ENCODE peak calls at places on chromosomes 5 and 9, in ten cellular contexts. V is left lung, U is suprapubic skin, N is breast epithelium, Q is ovary, S is AG09319, A is omental fat pad, J is A549, H is mucosa of descending colon, M is Peyer's patch. C is an unnamed sample.
A peak's percentile ranks its signal among the peaks of the same experiment; 100 is the strongest.

GRCh38 chr5:138503487-138504270 is 38.4 kb downstream of the EGR1 start:
- DNase-seq in V (no peak), U (peak; percentile 63), N (no peak), Q (peak; percentile 43), S (no peak), A (no peak), J (peak; percentile 86), H (no peak), M (peak; percentile 63), C (peak; percentile 85)

GRCh38 chr5:158390556-158390955 is 531.6 kb upstream of the CLINT1 start:
- DNase-seq in V (no peak), U (no peak), N (no peak), Q (no peak), S (no peak), A (no peak), J (no peak), H (no peak), M (no peak), C (no peak)

GRCh38 chr9:20692554-20692953 is 8.5 kb downstream of the FOCAD start:
- DNase-seq in V (no peak), U (no peak), N (no peak), Q (no peak), S (no peak), A (no peak), J (no peak), H (no peak), M (no peak), C (no peak)

GRCh38 chr9:89277043-89277442 is 34.0 kb upstream of the CKS2 start:
- DNase-seq in V (no peak), U (no peak), N (no peak), Q (no peak), S (no peak), A (no peak), J (no peak), H (no peak), M (no peak), C (no peak)

GRCh38 chr5:78829811-78830499 is 155.2 kb downstream of the ARSB start:
- DNase-seq in V (no peak), U (no peak), N (no peak), Q (peak; percentile 72), S (no peak), A (no peak), J (no peak), H (peak; percentile 37), M (peak; percentile 55), C (peak; percentile 39)

GRCh38 chr5:169114466-169114865 is 186.5 kb downstream of the SLIT3 start:
- DNase-seq in V (no peak), U (no peak), N (no peak), Q (no peak), S (no peak), A (no peak), J (no peak), H (no peak), M (no peak), C (no peak)

GRCh38 chr5:164377746-164378145 is 872.3 kb downstream of the MAT2B start:
- DNase-seq in V (no peak), U (no peak), N (no peak), Q (no peak), S (no peak), A (no peak), J (no peak), H (no peak), M (no peak), C (no peak)

GRCh38 chr5:96333397-96333790 is 99.7 kb downstream of the PCSK1 start:
- DNase-seq in V (peak; percentile 23), U (no peak), N (no peak), Q (no peak), S (no peak), A (no peak), J (no peak), H (no peak), M (no peak), C (no peak)

GRCh38 chr9:108756746-108757490 is 98.9 kb downstream of the ACTL7B start:
- DNase-seq in V (no peak), U (no peak), N (no peak), Q (no peak), S (no peak), A (no peak), J (peak; percentile 22), H (no peak), M (no peak), C (no peak)

GRCh38 chr9:96418920-96419690 is 935 bp upstream of the ZNF367 start:
- DNase-seq in V (peak; percentile 94), U (peak; percentile 83), N (no peak), Q (no peak), S (no peak), A (no peak), J (peak; percentile 58), H (peak; percentile 91), M (peak; percentile 89), C (peak; percentile 49)

GRCh38 chr5:65861830-65862241 is 64.5 kb upstream of the ERBIN start:
- DNase-seq in V (no peak), U (no peak), N (no peak), Q (no peak), S (peak; percentile 93), A (no peak), J (no peak), H (no peak), M (no peak), C (no peak)

GRCh38 chr9:100066539-100066938 is 32.3 kb downstream of the ERP44 start:
- DNase-seq in V (no peak), U (no peak), N (no peak), Q (no peak), S (peak; percentile 12), A (no peak), J (no peak), H (no peak), M (no peak), C (no peak)

GRCh38 chr5:6788439-6788838 is 75.2 kb downstream of the TENT4A start:
- DNase-seq in V (no peak), U (no peak), N (no peak), Q (no peak), S (no peak), A (no peak), J (no peak), H (no peak), M (no peak), C (no peak)

DNA sequence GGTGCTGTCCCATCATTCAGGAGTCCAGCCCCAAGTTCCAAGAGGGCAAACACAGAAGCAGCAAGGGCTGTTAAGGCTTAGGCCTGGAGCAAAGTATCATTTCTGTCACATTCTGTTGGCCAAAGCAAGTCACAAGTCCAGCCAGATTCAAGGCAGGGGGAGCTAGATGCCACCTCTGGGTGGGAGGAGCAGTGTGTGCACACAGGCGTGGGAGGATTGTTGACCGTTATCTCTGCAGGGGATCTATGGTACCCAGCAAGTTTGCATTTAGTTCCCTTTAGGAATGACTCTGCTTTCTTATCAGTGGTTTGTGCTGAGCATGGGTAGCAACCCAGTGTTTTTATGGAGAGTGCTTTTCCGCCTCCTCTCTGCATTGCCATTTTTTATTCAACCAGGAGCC is 278.9 kb downstream of the NR3C1 start:
- DNase-seq in V (no peak), U (no peak), N (no peak), Q (no peak), S (no peak), A (no peak), J (no peak), H (no peak), M (no peak), C (no peak)
- TF ChIP-seq CTCF in V (no peak), U (no peak), N (no peak), Q (no peak), S (no peak), A (no peak), J (no peak), H (no peak), M (no peak), C (no peak)

GRCh38 chr5:107796797-107797196 is 126.1 kb upstream of the EFNA5 start:
- DNase-seq in V (no peak), U (no peak), N (no peak), Q (no peak), S (no peak), A (no peak), J (no peak), H (no peak), M (no peak), C (no peak)
- TF ChIP-seq CTCF in V (no peak), U (no peak), N (no peak), Q (no peak), S (no peak), A (no peak), J (no peak), H (no peak), M (no peak), C (no peak)

GRCh38 chr9:111037744-111038335 is 430 bp downstream of the LPAR1 start:
- DNase-seq in V (peak; percentile 92), U (peak; percentile 81), N (peak; percentile 55), Q (peak; percentile 62), S (no peak), A (no peak), J (no peak), H (peak; percentile 68), M (peak; percentile 55), C (no peak)
- TF ChIP-seq CTCF in V (no peak), U (no peak), N (no peak), Q (no peak), S (no peak), A (no peak), J (peak; percentile 50), H (no peak), M (peak; percentile 47), C (no peak)

DNA sequence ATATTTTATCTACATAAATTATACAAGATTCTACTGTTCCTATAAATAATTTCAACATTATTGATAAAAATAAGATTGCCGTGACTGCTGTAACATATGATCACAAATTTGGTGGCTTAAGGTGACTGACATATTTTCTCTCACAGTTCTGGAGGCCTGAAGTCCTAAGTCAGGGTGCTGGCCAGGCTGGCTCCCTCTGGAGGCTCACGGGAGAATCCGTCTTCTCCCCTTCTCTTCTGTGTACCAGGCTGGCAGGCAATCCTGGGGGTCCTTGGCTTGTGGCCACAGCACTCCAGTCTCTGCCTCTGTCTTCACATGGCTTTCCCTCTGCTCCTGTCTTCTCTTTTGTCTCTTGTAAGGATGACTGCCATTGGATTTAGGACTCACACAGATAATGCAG is 31.7 kb upstream of the IRX2 start:
- DNase-seq in V (no peak), U (no peak), N (no peak), Q (no peak), S (no peak), A (no peak), J (no peak), H (no peak), M (no peak), C (no peak)
- TF ChIP-seq CTCF in V (no peak), U (no peak), N (no peak), Q (no peak), S (no peak), A (no peak), J (no peak), H (no peak), M (no peak), C (no peak)

DNA sequence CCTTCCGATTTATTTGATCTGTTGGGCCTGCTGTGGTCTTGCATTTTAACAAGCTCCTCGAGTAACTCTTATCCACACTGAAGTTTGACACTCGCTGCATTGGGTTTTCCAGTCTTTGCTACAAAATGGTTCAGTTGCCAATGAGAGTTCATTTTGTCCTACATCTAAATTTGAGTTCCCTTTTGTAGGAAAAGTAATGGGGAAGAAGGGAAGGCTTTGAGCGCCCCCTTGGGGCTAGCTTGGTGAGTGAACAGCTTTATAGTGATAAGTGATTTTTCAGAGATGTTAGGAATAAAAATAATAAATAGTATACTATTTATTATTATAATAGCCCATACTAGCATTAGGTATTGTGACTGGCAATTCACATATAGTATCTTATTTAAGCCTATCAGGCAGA is 89.9 kb upstream of the GNAQ start:
- DNase-seq in V (peak; percentile 73), U (no peak), N (peak; percentile 65), Q (peak; percentile 46), S (peak; percentile 12), A (peak; percentile 41), J (peak; percentile 21), H (peak; percentile 80), M (peak; percentile 79), C (peak; percentile 44)
- TF ChIP-seq CTCF in V (peak; percentile 56), U (peak; percentile 59), N (no peak), Q (no peak), S (peak; percentile 79), A (no peak), J (peak; percentile 69), H (peak; percentile 44), M (peak; percentile 51), C (no peak)

GRCh38 chr9:118829334-118829733 is 539.9 kb downstream of the BRINP1 start:
- DNase-seq in V (no peak), U (no peak), N (no peak), Q (no peak), S (no peak), A (no peak), J (no peak), H (no peak), M (no peak), C (no peak)
- TF ChIP-seq CTCF in V (peak; percentile 43), U (no peak), N (no peak), Q (no peak), S (peak; percentile 41), A (no peak), J (no peak), H (no peak), M (peak; percentile 15), C (no peak)